ENCODE peak calls at places on chromosomes 16 and 17, in six cellular contexts. W, L, R, V, I and H are unnamed samples.
A peak's percentile ranks its signal among the peaks of the same experiment; 100 is the strongest.

GRCh38 chr17:75698659-75699058 is 22.6 kb upstream of the ITGB4 start:
- DNase-seq in W (no peak), L (no peak), R (no peak), V (no peak), I (no peak), H (no peak)

GRCh38 chr17:1107777-1108559 is 71.8 kb downstream of the ABR start:
- DNase-seq in W (peak; percentile 28), L (no peak), R (no peak), V (no peak), I (no peak), H (peak; percentile 83)

GRCh38 chr16:48110982-48111381 is 44.8 kb downstream of the ABCC12 start:
- DNase-seq in W (no peak), L (no peak), R (no peak), V (no peak), I (no peak), H (no peak)

GRCh38 chr17:48261297-48261880 is 153.8 kb downstream of the SNX11 start:
- DNase-seq in W (no peak), L (peak; percentile 93), R (peak; percentile 20), V (peak; percentile 11), I (peak; percentile 24), H (peak; percentile 94)

GRCh38 chr16:84648595-84649510 is 542 bp downstream of the KLHL36 start:
- DNase-seq in W (peak; percentile 32), L (no peak), R (peak; percentile 13), V (no peak), I (no peak), H (peak; percentile 78)

GRCh38 chr17:38349097-38349904 is 2.3 kb upstream of the SOCS7 start:
- DNase-seq in W (peak; percentile 69), L (peak; percentile 88), R (peak; percentile 82), V (peak; percentile 80), I (peak; percentile 74), H (peak; percentile 98)

GRCh38 chr16:83887088-83887487 is 11.8 kb upstream of the MLYCD start:
- DNase-seq in W (peak; percentile 2), L (no peak), R (peak; percentile 23), V (no peak), I (no peak), H (no peak)

GRCh38 chr16:14302399-14303181 is 231.5 kb downstream of the MRTFB start:
- DNase-seq in W (peak; percentile 22), L (peak; percentile 68), R (no peak), V (no peak), I (no peak), H (peak; percentile 78)

GRCh38 chr17:18141210-18141803 is 32.8 kb downstream of the MYO15A start:
- DNase-seq in W (peak; percentile 43), L (peak; percentile 48), R (peak; percentile 70), V (peak; percentile 55), I (peak; percentile 47), H (no peak)

DNA sequence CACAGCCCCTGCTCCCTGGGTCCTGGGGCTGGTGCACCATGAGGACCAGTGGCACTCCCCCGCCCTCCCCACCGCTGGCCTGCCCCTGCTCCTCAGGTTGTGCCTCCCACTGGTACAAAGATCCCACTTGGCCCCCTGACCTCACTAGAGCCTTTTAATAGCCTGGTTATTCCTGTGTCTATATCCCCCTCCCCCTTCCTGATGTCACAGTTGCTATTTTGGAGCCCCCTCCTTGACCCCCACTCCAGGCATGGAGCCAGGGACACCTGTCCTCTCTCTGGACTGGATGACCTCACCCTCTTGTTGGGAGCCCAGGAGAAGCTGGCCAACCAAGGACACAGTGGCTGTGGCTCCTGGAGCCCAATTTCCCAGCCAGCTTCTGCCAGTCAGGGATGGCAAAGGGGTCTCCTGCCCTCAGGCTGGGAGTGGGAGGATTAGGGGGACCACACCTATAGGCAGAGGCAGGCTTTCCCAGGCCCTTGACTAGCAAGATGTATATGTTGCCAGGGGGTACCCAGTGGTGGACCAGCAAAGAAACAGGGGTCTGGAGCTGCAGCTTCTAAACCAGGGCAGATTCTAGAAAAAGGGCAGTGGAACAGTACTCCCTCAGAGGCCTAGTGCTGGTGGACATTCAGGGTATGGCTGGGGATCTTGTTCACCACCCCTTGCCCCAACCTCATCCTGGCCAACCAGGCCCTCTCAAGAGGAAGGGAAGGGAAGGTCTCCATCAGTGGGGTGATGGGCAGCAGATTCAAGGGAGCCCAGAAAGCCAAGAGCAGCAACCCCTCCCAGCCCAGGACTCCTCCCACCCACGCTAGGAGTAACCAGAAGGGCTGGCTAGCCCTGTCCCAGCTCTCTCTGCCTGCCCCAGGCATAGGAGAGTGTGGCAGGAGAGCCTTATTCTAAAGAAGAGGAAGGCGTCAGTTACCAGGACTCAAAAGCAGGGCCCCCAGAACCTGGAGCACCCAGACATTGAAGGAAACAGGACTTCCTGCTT is 10.9 kb downstream of the HDAC5 start:
- DNase-seq in W (no peak), L (no peak), R (no peak), V (no peak), I (no peak), H (peak; percentile 55)
- H3K9ac ChIP-seq in W (no peak overlapping the region), L (no peak overlapping the region), R (no peak overlapping the region), V (no peak overlapping the region), I (no peak overlapping the region), H (no peak overlapping the region)

DNA sequence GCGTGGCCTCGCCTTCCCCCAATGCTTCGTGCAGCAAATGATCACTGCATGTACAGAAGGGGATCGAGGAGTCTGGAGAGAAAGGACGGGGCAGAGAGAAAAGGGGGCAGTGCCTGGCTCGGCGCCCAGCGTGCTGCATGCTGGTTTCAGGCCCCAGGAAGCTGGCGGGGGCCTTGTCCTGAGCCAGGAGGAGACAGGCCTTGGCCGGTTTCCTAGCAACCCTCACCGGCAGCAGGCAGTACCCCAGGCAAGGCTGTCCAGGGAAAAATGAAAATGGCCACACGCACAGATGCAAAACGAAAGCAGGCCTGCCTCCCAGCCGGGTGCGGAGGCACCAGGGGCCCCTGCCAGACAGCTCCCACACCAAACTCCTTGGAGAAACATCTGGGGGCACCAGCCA is 126.3 kb downstream of the ZFHX3 start:
- DNase-seq in W (no peak), L (no peak), R (peak; percentile 50), V (peak; percentile 32), I (no peak), H (no peak)
- H3K9ac ChIP-seq in W (no peak overlapping the region), L (no peak overlapping the region), R (peak overlapping the region; percentile 44), V (peak overlapping the region; percentile 42), I (no peak overlapping the region), H (no peak overlapping the region)

DNA sequence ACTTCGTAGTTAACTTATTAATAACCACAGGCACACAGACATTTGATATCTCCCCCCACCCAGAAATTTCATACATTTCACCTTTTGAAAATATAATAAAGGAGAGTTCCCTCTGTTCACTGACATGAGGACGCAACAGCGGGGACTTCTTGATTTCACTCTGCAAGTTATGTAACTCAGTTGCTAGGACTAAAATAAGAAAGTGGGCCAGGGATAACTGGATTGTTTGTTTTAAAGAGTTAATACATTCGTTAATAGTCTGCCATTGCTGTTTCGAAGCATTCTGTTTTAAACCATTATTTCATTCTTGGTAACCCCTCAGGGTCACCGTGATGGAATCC is 1.2 kb downstream of the RHOT1 start:
- DNase-seq in W (no peak), L (no peak), R (no peak), V (no peak), I (no peak), H (no peak)
- H3K9ac ChIP-seq in W (peak overlapping the region; percentile 84), L (peak overlapping the region; percentile 38), R (no peak overlapping the region), V (no peak overlapping the region), I (no peak overlapping the region), H (peak overlapping the region; percentile 82)

DNA sequence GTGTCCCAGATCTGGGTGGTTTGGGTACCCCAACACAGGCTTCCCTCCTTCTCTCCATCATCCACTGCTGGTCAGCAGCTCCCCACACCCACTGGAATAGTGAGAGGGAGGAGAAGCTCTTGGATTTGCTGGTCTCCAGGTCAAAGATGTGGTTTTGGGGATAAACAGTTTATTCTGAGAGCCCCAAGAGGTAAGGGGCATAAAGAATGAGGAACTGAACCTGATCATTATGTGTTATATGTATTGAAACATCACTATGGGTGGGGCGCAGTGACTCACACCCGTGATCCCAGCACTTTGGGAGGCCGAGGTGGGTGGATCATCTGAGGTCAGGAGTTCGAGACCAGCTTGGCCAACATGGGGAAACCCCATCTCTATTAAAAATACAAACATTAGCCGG is 3.9 kb downstream of the DPEP2 start:
- DNase-seq in W (peak; percentile 46), L (no peak), R (no peak), V (no peak), I (no peak), H (no peak)
- H3K9ac ChIP-seq in W (no peak overlapping the region), L (no peak overlapping the region), R (no peak overlapping the region), V (no peak overlapping the region), I (no peak overlapping the region), H (no peak overlapping the region)

GRCh38 chr17:80498920-80499410 is 22.6 kb upstream of the NPTX1 start:
- DNase-seq in W (no peak), L (no peak), R (no peak), V (no peak), I (no peak), H (no peak)

GRCh38 chr17:80499536-80499935 is 23.1 kb upstream of the NPTX1 start:
- DNase-seq in W (no peak), L (no peak), R (no peak), V (no peak), I (no peak), H (no peak)

GRCh38 chr17:80499961-80500665 is 23.7 kb upstream of the NPTX1 start:
- DNase-seq in W (no peak), L (no peak), R (no peak), V (no peak), I (no peak), H (no peak)

GRCh38 chr17:80497726-80498241 is 21.4 kb upstream of the NPTX1 start:
- DNase-seq in W (no peak), L (no peak), R (no peak), V (no peak), I (no peak), H (no peak)

GRCh38 chr17:80498242-80498919 is 22.0 kb upstream of the NPTX1 start:
- DNase-seq in W (no peak), L (no peak), R (peak; percentile 57), V (peak; percentile 47), I (peak; percentile 23), H (no peak)
- H3K9ac ChIP-seq in W (no peak overlapping the region), L (no peak overlapping the region), R (no peak overlapping the region), V (no peak overlapping the region), I (peak overlapping the region; percentile 50), H (no peak overlapping the region)

DNA sequence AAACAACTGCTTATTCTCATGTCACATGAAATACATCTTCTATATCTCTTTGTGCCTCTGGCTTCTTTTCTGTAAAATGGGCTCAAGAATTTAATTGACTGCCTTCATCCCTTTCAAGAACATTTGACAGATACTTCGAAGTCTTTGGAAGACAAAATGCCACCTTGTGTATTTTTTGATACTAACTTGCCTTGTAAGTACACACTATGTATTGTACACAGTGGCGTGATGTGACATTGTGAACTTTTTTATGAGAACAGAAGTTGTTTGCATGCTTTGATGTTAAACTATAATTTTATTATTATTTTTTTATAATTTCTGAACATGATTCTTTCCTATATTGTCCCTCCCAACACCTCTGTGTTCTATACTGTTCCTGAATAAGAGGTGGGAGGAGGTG is 73.7 kb downstream of the MAP2K4 start:
- DNase-seq in W (no peak), L (no peak), R (no peak), V (no peak), I (no peak), H (no peak)
- H3K9ac ChIP-seq in W (no peak overlapping the region), L (no peak overlapping the region), R (no peak overlapping the region), V (no peak overlapping the region), I (no peak overlapping the region), H (no peak overlapping the region)